ENCODE peak calls at places on chromosomes 16 and 17, in five cellular contexts. V is thoracic aorta, C is GM04504, R is progenitor cell of endocrine pancreas, F is lung. B is an unnamed sample.

GRCh38 chr17:7750321-7750821 is 32.8 kb downstream of the DNAH2 start:
- DNase-seq in V (no peak), R (no peak), F (no peak), C (peak), B (peak)

GRCh38 chr17:6096201-6097004 is 26.2 kb downstream of the WSCD1 start:
- DNase-seq in C (no peak), R (no peak), F (no peak), V (no peak), B (no peak)

GRCh38 chr16:56896244-56896643 is 31.2 kb downstream of the SLC12A3 start:
- DNase-seq in V (no peak), C (no peak), R (no peak), F (no peak), B (no peak)

GRCh38 chr17:30101686-30102390 is 14.8 kb upstream of the NSRP1 start:
- DNase-seq in R (no peak), V (no peak), C (no peak), F (no peak), B (no peak)

GRCh38 chr17:44820631-44821196 is 9.4 kb downstream of the GJC1 start:
- DNase-seq in F (no peak), V (no peak), R (no peak), C (peak), B (peak)

GRCh38 chr17:35254107-35254802 is 11.4 kb downstream of the SLFN5 start:
- DNase-seq in C (peak), V (peak), R (no peak), F (peak), B (peak)

GRCh38 chr16:57179429-57179828 is 6.4 kb downstream of the PSME3IP1 start:
- DNase-seq in V (no peak), R (no peak), C (no peak), F (no peak), B (no peak)

GRCh38 chr16:86511317-86512161 is 1.2 kb downstream of the FOXF1 start:
- DNase-seq in V (no peak), C (no peak), F (no peak), R (no peak), B (no peak)

GRCh38 chr16:54324716-54325115 is 38.1 kb upstream of the IRX3 start:
- DNase-seq in V (no peak), C (no peak), R (no peak), F (no peak), B (no peak)

GRCh38 chr16:67100569-67101300 is 9.0 kb upstream of the PHAF1 start:
- DNase-seq in C (no peak), V (no peak), R (no peak), F (no peak), B (peak)

GRCh38 chr17:147796-148740 is 10.7 kb downstream of the SCGB1C2 start:
- DNase-seq in F (no peak), C (no peak), R (peak), V (no peak), B (no peak)

GRCh38 chr17:76182016-76182764 is 41.1 kb upstream of the FOXJ1 start:
- DNase-seq in F (peak), C (peak), V (peak), R (peak), B (peak)

GRCh38 chr17:42361781-42362186 is 26.5 kb downstream of the STAT3 start:
- DNase-seq in V (no peak), F (no peak), C (no peak), R (no peak), B (no peak)

GRCh38 chr17:77287432-77288068 is 146.8 kb downstream of the SEC14L1 start:
- DNase-seq in V (no peak), F (no peak), C (peak), R (no peak), B (peak)

GRCh38 chr17:76816590-76817135 is 51.5 kb upstream of the MGAT5B start:
- DNase-seq in V (no peak), F (no peak), R (no peak), C (peak), B (peak)

B was measured in fibroblast of the conjunctiva.